ENCODE peak calls at places on chromosomes 11 and 22, in six cellular contexts. One of them, this sample, is unnamed. For H3K4me1, the result is how much of the 10 kb centered on the place peaks cover.

GRCh38 chr11:114106986-114107385 is 47.5 kb downstream of the ZBTB16 start:
- DNase-seq in tibial artery: no peak
- DNase-seq in gastrocnemius medialis: peak
- DNase-seq in upper lobe of right lung: no peak
- DNase-seq in mesendoderm: no peak
- DNase-seq in small intestine: no peak
- DNase-seq in this sample: no peak

GRCh38 chr22:39994046-39994565 is 648 bp upstream of the FAM83F start:
- DNase-seq in tibial artery: no peak
- DNase-seq in gastrocnemius medialis: no peak
- DNase-seq in small intestine: no peak
- DNase-seq in mesendoderm: no peak
- DNase-seq in upper lobe of right lung: no peak
- DNase-seq in this sample: no peak

GRCh38 chr11:46917109-46918086 is 952 bp downstream of the LRP4 start:
- DNase-seq in tibial artery: no peak
- DNase-seq in gastrocnemius medialis: no peak
- DNase-seq in small intestine: peak
- DNase-seq in upper lobe of right lung: no peak
- DNase-seq in mesendoderm: no peak
- DNase-seq in this sample: no peak

GRCh38 chr11:125387991-125388390 is 108.1 kb downstream of the FEZ1 start:
- DNase-seq in upper lobe of right lung: no peak
- DNase-seq in tibial artery: no peak
- DNase-seq in small intestine: no peak
- DNase-seq in mesendoderm: no peak
- DNase-seq in gastrocnemius medialis: no peak
- DNase-seq in this sample: no peak

GRCh38 chr11:2444301-2445106 is at the start of the genes KCNQ1 and TRPM5:
- DNase-seq in upper lobe of right lung: peak
- DNase-seq in gastrocnemius medialis: no peak
- DNase-seq in tibial artery: no peak
- DNase-seq in mesendoderm: peak
- DNase-seq in small intestine: peak
- DNase-seq in this sample: peak

GRCh38 chr11:111942826-111943225 is 5.7 kb downstream of the DIXDC1 start:
- DNase-seq in gastrocnemius medialis: no peak
- DNase-seq in mesendoderm: no peak
- DNase-seq in upper lobe of right lung: no peak
- DNase-seq in small intestine: no peak
- DNase-seq in tibial artery: no peak
- DNase-seq in this sample: no peak

GRCh38 chr22:41116342-41116741 is 23.9 kb downstream of the EP300 start:
- DNase-seq in mesendoderm: no peak
- DNase-seq in upper lobe of right lung: no peak
- DNase-seq in gastrocnemius medialis: no peak
- DNase-seq in small intestine: no peak
- DNase-seq in tibial artery: no peak
- DNase-seq in this sample: no peak

GRCh38 chr11:35142481-35143207 is 3.7 kb downstream of the CD44 start:
- DNase-seq in mesendoderm: no peak
- DNase-seq in small intestine: no peak
- DNase-seq in upper lobe of right lung: no peak
- DNase-seq in gastrocnemius medialis: no peak
- DNase-seq in tibial artery: no peak
- DNase-seq in this sample: no peak

GRCh38 chr11:126317681-126318641 is 14.1 kb downstream of the DCPS start:
- DNase-seq in mesendoderm: no peak
- DNase-seq in upper lobe of right lung: peak
- DNase-seq in tibial artery: peak
- DNase-seq in small intestine: no peak
- DNase-seq in gastrocnemius medialis: peak
- DNase-seq in this sample: peak

GRCh38 chr11:17986007-17986710 is 26.7 kb downstream of the SERGEF start:
- DNase-seq in upper lobe of right lung: no peak
- DNase-seq in small intestine: no peak
- DNase-seq in tibial artery: peak
- DNase-seq in mesendoderm: no peak
- DNase-seq in gastrocnemius medialis: peak
- DNase-seq in this sample: peak

GRCh38 chr11:127670372-127670771 is 669.8 kb upstream of the KIRREL3 start:
- DNase-seq in small intestine: no peak
- DNase-seq in upper lobe of right lung: no peak
- DNase-seq in gastrocnemius medialis: no peak
- DNase-seq in mesendoderm: peak
- DNase-seq in tibial artery: no peak
- DNase-seq in this sample: no peak

GRCh38 chr11:76193219-76193618 is 13.1 kb downstream of the WNT11 start:
- DNase-seq in upper lobe of right lung: no peak
- DNase-seq in gastrocnemius medialis: no peak
- DNase-seq in mesendoderm: no peak
- DNase-seq in tibial artery: no peak
- DNase-seq in small intestine: no peak
- DNase-seq in this sample: no peak

GRCh38 chr11:103624708-103625623 is 411.5 kb upstream of the DDI1 start:
- DNase-seq in gastrocnemius medialis: no peak
- DNase-seq in mesendoderm: peak
- DNase-seq in upper lobe of right lung: no peak
- DNase-seq in tibial artery: no peak
- DNase-seq in small intestine: no peak
- DNase-seq in this sample: peak

GRCh38 chr11:68012044-68012842 is 2.1 kb downstream of the ALDH3B1 start:
- DNase-seq in gastrocnemius medialis: no peak
- DNase-seq in tibial artery: no peak
- DNase-seq in small intestine: no peak
- DNase-seq in mesendoderm: no peak
- DNase-seq in upper lobe of right lung: peak
- DNase-seq in this sample: no peak

GRCh38 chr22:48740731-48741405 is 1086.8 kb downstream of the BRD1 start:
- DNase-seq in small intestine: no peak
- DNase-seq in tibial artery: peak
- DNase-seq in mesendoderm: no peak
- DNase-seq in gastrocnemius medialis: no peak
- DNase-seq in upper lobe of right lung: no peak
- DNase-seq in this sample: no peak

GRCh38 chr11:69076129-69076791 is 27.5 kb downstream of the TPCN2 start:
- DNase-seq in small intestine: no peak
- DNase-seq in gastrocnemius medialis: no peak
- DNase-seq in tibial artery: no peak
- DNase-seq in mesendoderm: no peak
- DNase-seq in upper lobe of right lung: no peak
- DNase-seq in this sample: no peak

GRCh38 chr22:35150163-35151107 is 84.5 kb downstream of the ISX start:
- DNase-seq in gastrocnemius medialis: peak
- DNase-seq in mesendoderm: peak
- DNase-seq in small intestine: peak
- DNase-seq in tibial artery: peak
- DNase-seq in upper lobe of right lung: peak
- DNase-seq in this sample: peak

GRCh38 chr11:119585038-119585666 is 143.8 kb downstream of the NECTIN1 start:
- DNase-seq in tibial artery: no peak
- DNase-seq in small intestine: peak
- DNase-seq in gastrocnemius medialis: no peak
- DNase-seq in upper lobe of right lung: no peak
- DNase-seq in mesendoderm: peak
- DNase-seq in this sample: no peak

GRCh38 chr11:131695889-131696429 is 325.5 kb downstream of the NTM start:
- DNase-seq in tibial artery: no peak
- DNase-seq in mesendoderm: no peak
- DNase-seq in gastrocnemius medialis: no peak
- DNase-seq in upper lobe of right lung: no peak
- DNase-seq in small intestine: no peak
- DNase-seq in this sample: no peak

GRCh38 chr11:69915501-69916250 is 96.5 kb upstream of the FGF3 start:
- DNase-seq in gastrocnemius medialis: peak
- DNase-seq in small intestine: peak
- DNase-seq in mesendoderm: peak
- DNase-seq in upper lobe of right lung: peak
- DNase-seq in tibial artery: peak
- DNase-seq in this sample: peak

GRCh38 chr11:58286249-58286648 is 18.2 kb upstream of the OR10W1 start:
- DNase-seq in mesendoderm: peak
- DNase-seq in tibial artery: no peak
- DNase-seq in small intestine: peak
- DNase-seq in gastrocnemius medialis: no peak
- DNase-seq in upper lobe of right lung: no peak
- DNase-seq in this sample: no peak

GRCh38 chr11:2940930-2941821 is 12.0 kb upstream of the PHLDA2 start:
- DNase-seq in tibial artery: no peak
- DNase-seq in gastrocnemius medialis: no peak
- DNase-seq in mesendoderm: no peak
- DNase-seq in upper lobe of right lung: peak
- DNase-seq in small intestine: peak
- DNase-seq in this sample: no peak

GRCh38 chr22:46604306-46604690 is 15.9 kb upstream of the GRAMD4 start:
- DNase-seq in gastrocnemius medialis: peak
- DNase-seq in small intestine: peak
- DNase-seq in tibial artery: peak
- DNase-seq in mesendoderm: peak
- DNase-seq in upper lobe of right lung: no peak
- DNase-seq in this sample: no peak

GRCh38 chr11:62560566-62561103 is 13.1 kb downstream of the EEF1G start:
- DNase-seq in upper lobe of right lung: peak
- DNase-seq in mesendoderm: peak
- DNase-seq in small intestine: peak
- DNase-seq in gastrocnemius medialis: peak
- DNase-seq in tibial artery: peak
- DNase-seq in this sample: peak

GRCh38 chr11:28009383-28009782 is 98.6 kb downstream of the KIF18A start:
- DNase-seq in small intestine: no peak
- DNase-seq in mesendoderm: no peak
- DNase-seq in upper lobe of right lung: no peak
- DNase-seq in tibial artery: no peak
- DNase-seq in gastrocnemius medialis: no peak
- DNase-seq in this sample: no peak

GRCh38 chr11:112797072-112797471 is 164.1 kb upstream of the NCAM1 start:
- DNase-seq in upper lobe of right lung: no peak
- DNase-seq in mesendoderm: peak
- DNase-seq in tibial artery: no peak
- DNase-seq in gastrocnemius medialis: no peak
- DNase-seq in small intestine: no peak
- DNase-seq in this sample: no peak

DNA sequence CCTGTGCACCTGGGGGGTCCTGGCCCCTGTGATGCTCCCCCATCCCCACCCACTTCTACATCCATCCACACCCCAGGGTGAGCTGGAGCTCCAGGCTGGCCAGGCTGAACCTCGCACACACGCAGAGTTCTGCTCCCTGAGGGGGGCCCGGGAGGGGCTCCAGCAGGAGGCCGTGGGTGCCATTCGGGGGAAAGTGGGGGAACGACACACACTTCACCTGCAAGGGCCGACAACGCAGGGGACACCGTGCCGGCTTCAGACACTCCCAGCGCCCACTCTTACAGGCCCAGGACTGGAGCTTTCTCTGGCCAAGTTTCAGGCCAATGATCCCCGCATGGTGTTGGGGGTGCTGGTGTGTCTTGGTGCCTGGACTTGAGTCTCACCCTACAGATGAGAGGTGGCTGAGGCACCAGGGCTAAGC is 20.0 kb upstream of the TALDO1 start:
- DNase-seq in small intestine: no peak
- DNase-seq in mesendoderm: no peak
- DNase-seq in tibial artery: no peak
- DNase-seq in gastrocnemius medialis: no peak
- DNase-seq in upper lobe of right lung: no peak
- DNase-seq in this sample: no peak
- H3K4me1 ChIP-seq in small intestine: under half
- H3K4me1 ChIP-seq in mesendoderm: under half
- H3K4me1 ChIP-seq in tibial artery: under half
- H3K4me1 ChIP-seq in gastrocnemius medialis: under half
- H3K4me1 ChIP-seq in upper lobe of right lung: under half
- H3K4me1 ChIP-seq in this sample: under half

DNA sequence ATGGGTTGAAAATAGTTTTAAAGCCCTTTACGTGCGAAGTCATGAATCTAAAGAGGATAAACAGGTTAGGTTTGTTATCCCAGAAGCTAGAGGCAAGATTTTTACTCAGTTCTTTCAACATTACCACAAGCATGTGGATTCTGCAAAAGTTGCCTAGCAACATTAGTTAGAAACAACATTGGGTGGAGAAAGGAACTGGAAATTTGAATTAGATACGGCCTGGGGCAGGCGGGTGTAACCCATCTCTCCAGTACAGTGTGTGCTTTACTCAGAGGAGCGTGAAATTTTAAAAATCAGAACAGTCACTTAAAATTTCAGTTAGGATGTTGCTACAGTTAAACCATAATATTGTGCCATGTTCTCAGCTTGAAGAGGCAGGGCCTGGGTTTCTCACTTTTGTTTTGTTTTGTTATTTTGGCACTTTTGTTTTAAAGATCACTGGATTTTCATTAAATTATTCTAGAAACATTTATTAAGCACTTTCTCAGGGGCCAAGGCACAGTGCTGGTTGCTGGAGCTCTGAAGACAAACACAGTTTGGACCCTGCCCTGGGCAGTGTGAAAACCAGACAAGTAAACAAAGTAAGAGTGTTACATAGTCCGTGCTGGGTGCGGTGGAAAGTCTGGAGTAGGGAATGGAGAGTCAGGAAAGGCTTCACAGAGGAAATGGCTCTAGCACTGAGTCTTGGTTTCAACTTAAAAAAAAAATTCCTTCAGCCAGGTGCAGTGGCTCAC is 4.4 kb upstream of the WEE1 start:
- DNase-seq in gastrocnemius medialis: peak
- DNase-seq in small intestine: peak
- DNase-seq in tibial artery: peak
- DNase-seq in mesendoderm: peak
- DNase-seq in upper lobe of right lung: no peak
- DNase-seq in this sample: peak
- H3K4me1 ChIP-seq in gastrocnemius medialis: under half
- H3K4me1 ChIP-seq in small intestine: under half
- H3K4me1 ChIP-seq in tibial artery: under half
- H3K4me1 ChIP-seq in mesendoderm: under half
- H3K4me1 ChIP-seq in upper lobe of right lung: under half
- H3K4me1 ChIP-seq in this sample: under half

GRCh38 chr11:65429724-65430405 is 7.3 kb downstream of the NEAT1 start:
- DNase-seq in upper lobe of right lung: peak
- DNase-seq in small intestine: peak
- DNase-seq in tibial artery: peak
- DNase-seq in mesendoderm: no peak
- DNase-seq in gastrocnemius medialis: peak
- DNase-seq in this sample: peak
- H3K4me1 ChIP-seq in upper lobe of right lung: half or more
- H3K4me1 ChIP-seq in small intestine: under half
- H3K4me1 ChIP-seq in tibial artery: under half
- H3K4me1 ChIP-seq in mesendoderm: under half
- H3K4me1 ChIP-seq in gastrocnemius medialis: half or more
- H3K4me1 ChIP-seq in this sample: under half

DNA sequence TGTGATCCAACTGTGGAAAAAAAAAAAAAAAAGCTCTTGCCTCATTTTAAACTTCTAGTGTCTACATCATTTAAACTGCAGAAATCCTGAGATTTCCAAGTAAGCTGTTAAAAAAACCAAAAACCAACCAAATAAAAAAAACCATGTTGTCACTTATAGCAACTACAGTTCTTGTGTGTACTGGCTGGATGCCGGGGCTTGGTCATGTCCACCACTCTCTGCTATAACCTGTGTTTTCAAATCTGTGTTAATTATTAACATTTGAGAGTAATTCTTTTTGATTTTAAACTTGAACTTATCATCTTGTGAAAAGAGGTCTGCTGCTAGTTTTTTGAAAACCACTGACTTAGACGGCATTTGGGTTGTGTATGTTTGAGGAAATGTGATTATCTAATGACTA is 32.2 kb upstream of the BID start:
- DNase-seq in mesendoderm: no peak
- DNase-seq in upper lobe of right lung: no peak
- DNase-seq in small intestine: no peak
- DNase-seq in gastrocnemius medialis: no peak
- DNase-seq in tibial artery: no peak
- DNase-seq in this sample: no peak
- H3K4me1 ChIP-seq in mesendoderm: under half
- H3K4me1 ChIP-seq in upper lobe of right lung: under half
- H3K4me1 ChIP-seq in small intestine: under half
- H3K4me1 ChIP-seq in gastrocnemius medialis: under half
- H3K4me1 ChIP-seq in tibial artery: under half
- H3K4me1 ChIP-seq in this sample: under half

This sample was measured in heart left ventricle.